ENCODE peak calls at places on chromosomes 5 and 9, in four cellular contexts. D, R, A and H are unnamed samples.
A peak's percentile ranks its signal among the peaks of the same experiment; 100 is the strongest.

GRCh38 chr9:130390986-130391385 is 53.8 kb upstream of the ASS1 start:
- DNase-seq in A (no peak), R (no peak), D (no peak), H (no peak)

GRCh38 chr5:169934990-169935389 is 45.3 kb downstream of the INSYN2B start:
- DNase-seq in A (no peak), D (no peak), R (no peak), H (no peak)

GRCh38 chr9:134922066-134922931 is 4.6 kb upstream of the FCN1 start:
- DNase-seq in A (no peak), R (no peak), D (no peak), H (no peak)

GRCh38 chr5:176676361-176676824 is 29.1 kb downstream of the TSPAN17 start:
- DNase-seq in D (no peak), A (peak; percentile 24), R (peak; percentile 73), H (no peak)

GRCh38 chr5:75666801-75667200 is 50.4 kb downstream of the POC5 start:
- DNase-seq in R (no peak), A (no peak), D (no peak), H (no peak)

GRCh38 chr5:66558562-66558961 is 37.6 kb upstream of the MAST4 start:
- DNase-seq in D (no peak), A (no peak), R (no peak), H (no peak)

GRCh38 chr9:92275541-92275940 is 18.0 kb downstream of the IARS1 start:
- DNase-seq in D (no peak), A (no peak), R (no peak), H (no peak)

GRCh38 chr5:3844266-3844665 is 248.6 kb downstream of the IRX1 start:
- DNase-seq in A (no peak), D (no peak), R (no peak), H (no peak)

GRCh38 chr5:14202462-14202861 is 59.3 kb downstream of the TRIO start:
- DNase-seq in R (no peak), A (no peak), D (no peak), H (no peak)

GRCh38 chr9:121367651-121368510 is 2.2 kb downstream of the STOM start:
- DNase-seq in R (no peak), A (no peak), D (peak; percentile 38), H (no peak)

GRCh38 chr9:137951597-137952490 is 74.3 kb downstream of the CACNA1B start:
- DNase-seq in R (no peak), A (no peak), D (no peak), H (no peak)
- H3K9me3 ChIP-seq in R (peaks cover 1% of the 10 kb centered on the region), A (peaks cover 3% of the 10 kb centered on the region), D (peaks cover 24% of the 10 kb centered on the region), H (no peaks in the 10 kb centered on the region)

GRCh38 chr9:127806871-127807270 is 4.2 kb downstream of the FPGS start:
- DNase-seq in R (no peak), D (no peak), A (no peak), H (no peak)
- H3K9me3 ChIP-seq in R (no peaks in the 10 kb centered on the region), D (no peaks in the 10 kb centered on the region), A (no peaks in the 10 kb centered on the region), H (no peaks in the 10 kb centered on the region)

GRCh38 chr9:138098908-138099791 is 221.6 kb downstream of the CACNA1B start:
- DNase-seq in A (no peak), R (no peak), D (no peak), H (no peak)
- H3K9me3 ChIP-seq in A (no peaks in the 10 kb centered on the region), R (no peaks in the 10 kb centered on the region), D (no peaks in the 10 kb centered on the region), H (no peaks in the 10 kb centered on the region)

DNA sequence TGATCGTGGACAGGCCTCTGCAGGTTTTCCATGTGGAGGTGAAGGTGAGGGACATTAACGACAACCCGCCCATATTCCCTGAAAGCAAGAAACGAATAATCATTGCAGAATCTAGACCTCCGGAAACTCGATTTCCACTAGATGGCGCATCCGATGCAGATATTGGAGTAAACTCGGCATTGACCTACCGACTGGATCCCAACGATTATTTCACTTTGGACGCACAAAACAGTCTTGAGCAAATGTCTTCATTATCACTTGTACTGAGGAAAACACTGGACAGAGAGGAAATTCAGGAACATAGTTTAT is 621 bp downstream of the PCDHA13 start:
- DNase-seq in D (no peak), A (no peak), R (no peak), H (no peak)
- H3K9me3 ChIP-seq in D (peaks cover 9% of the 10 kb centered on the region), A (peaks cover 6% of the 10 kb centered on the region), R (peaks cover 27% of the 10 kb centered on the region), H (peaks cover 4% of the 10 kb centered on the region)